ENCODE peak calls at places on chromosomes 1 and 21, in eight cellular contexts. One of them, this sample, is unnamed.
A peak's percentile ranks its signal among the peaks of the same experiment; 100 is the strongest.

GRCh38 chr1:66478116-66478515 is 55.8 kb upstream of the SGIP1 start:
- DNase-seq in mucosa of descending colon: no peak
- DNase-seq in CD8-positive, alpha-beta T cell: no peak
- DNase-seq in skeletal muscle cell: peak; percentile 60
- DNase-seq in stomach: no peak
- DNase-seq in ovary: no peak
- DNase-seq in left lung: no peak
- DNase-seq in tibial artery: no peak
- DNase-seq in this sample: no peak

GRCh38 chr1:63674238-63674864 is 81.1 kb downstream of the PGM1 start:
- DNase-seq in mucosa of descending colon: peak; percentile 86
- DNase-seq in CD8-positive, alpha-beta T cell: no peak
- DNase-seq in skeletal muscle cell: peak; percentile 87
- DNase-seq in stomach: peak; percentile 94
- DNase-seq in ovary: peak; percentile 95
- DNase-seq in left lung: peak; percentile 60
- DNase-seq in tibial artery: peak; percentile 72
- DNase-seq in this sample: peak; percentile 98

GRCh38 chr1:230317823-230318819 is 108.0 kb downstream of the PGBD5 start:
- DNase-seq in mucosa of descending colon: peak; percentile 48
- DNase-seq in CD8-positive, alpha-beta T cell: no peak
- DNase-seq in skeletal muscle cell: no peak
- DNase-seq in stomach: peak; percentile 52
- DNase-seq in ovary: no peak
- DNase-seq in left lung: no peak
- DNase-seq in tibial artery: no peak
- DNase-seq in this sample: no peak

GRCh38 chr1:4825841-4826450 is 171.5 kb downstream of the AJAP1 start:
- DNase-seq in mucosa of descending colon: peak; percentile 3
- DNase-seq in CD8-positive, alpha-beta T cell: no peak
- DNase-seq in skeletal muscle cell: no peak
- DNase-seq in stomach: no peak
- DNase-seq in ovary: no peak
- DNase-seq in left lung: no peak
- DNase-seq in tibial artery: no peak
- DNase-seq in this sample: no peak

GRCh38 chr1:32742956-32743355 is 40.4 kb upstream of the SYNC start:
- DNase-seq in mucosa of descending colon: peak; percentile 87
- DNase-seq in CD8-positive, alpha-beta T cell: no peak
- DNase-seq in skeletal muscle cell: no peak
- DNase-seq in stomach: peak; percentile 56
- DNase-seq in ovary: no peak
- DNase-seq in left lung: no peak
- DNase-seq in tibial artery: no peak
- DNase-seq in this sample: no peak

GRCh38 chr1:227604446-227604845 is 41.1 kb downstream of the ZNF678 start:
- DNase-seq in mucosa of descending colon: no peak
- DNase-seq in CD8-positive, alpha-beta T cell: no peak
- DNase-seq in skeletal muscle cell: peak; percentile 3
- DNase-seq in stomach: no peak
- DNase-seq in ovary: no peak
- DNase-seq in left lung: no peak
- DNase-seq in tibial artery: no peak
- DNase-seq in this sample: no peak

GRCh38 chr21:42609806-42610205 is 43.6 kb upstream of the PDE9A start:
- DNase-seq in mucosa of descending colon: no peak
- DNase-seq in CD8-positive, alpha-beta T cell: peak; percentile 29
- DNase-seq in skeletal muscle cell: no peak
- DNase-seq in stomach: no peak
- DNase-seq in ovary: no peak
- DNase-seq in left lung: no peak
- DNase-seq in tibial artery: no peak
- DNase-seq in this sample: no peak

GRCh38 chr1:198934901-198935301 is 296.1 kb downstream of the PTPRC start:
- DNase-seq in mucosa of descending colon: peak; percentile 28
- DNase-seq in CD8-positive, alpha-beta T cell: peak; percentile 55
- DNase-seq in skeletal muscle cell: no peak
- DNase-seq in stomach: no peak
- DNase-seq in ovary: no peak
- DNase-seq in left lung: no peak
- DNase-seq in tibial artery: no peak
- DNase-seq in this sample: no peak

GRCh38 chr1:14184346-14184963 is 414.0 kb upstream of the KAZN start:
- DNase-seq in mucosa of descending colon: no peak
- DNase-seq in CD8-positive, alpha-beta T cell: no peak
- DNase-seq in skeletal muscle cell: no peak
- DNase-seq in stomach: no peak
- DNase-seq in ovary: no peak
- DNase-seq in left lung: no peak
- DNase-seq in tibial artery: no peak
- DNase-seq in this sample: no peak

GRCh38 chr1:224189561-224189960 is 6.5 kb downstream of the DEGS1 start:
- DNase-seq in mucosa of descending colon: no peak
- DNase-seq in CD8-positive, alpha-beta T cell: no peak
- DNase-seq in skeletal muscle cell: no peak
- DNase-seq in stomach: no peak
- DNase-seq in ovary: no peak
- DNase-seq in left lung: no peak
- DNase-seq in tibial artery: no peak
- DNase-seq in this sample: peak; percentile 53

GRCh38 chr1:50979964-50980363 is 9.9 kb downstream of the CDKN2C start:
- DNase-seq in mucosa of descending colon: no peak
- DNase-seq in CD8-positive, alpha-beta T cell: no peak
- DNase-seq in skeletal muscle cell: no peak
- DNase-seq in stomach: no peak
- DNase-seq in ovary: no peak
- DNase-seq in left lung: no peak
- DNase-seq in tibial artery: no peak
- DNase-seq in this sample: no peak

GRCh38 chr1:31897534-31898100 is 40.6 kb downstream of the PTP4A2 start:
- DNase-seq in mucosa of descending colon: no peak
- DNase-seq in CD8-positive, alpha-beta T cell: no peak
- DNase-seq in skeletal muscle cell: no peak
- DNase-seq in stomach: no peak
- DNase-seq in ovary: no peak
- DNase-seq in left lung: no peak
- DNase-seq in tibial artery: no peak
- DNase-seq in this sample: no peak

GRCh38 chr1:26697978-26698849 is 2.4 kb downstream of the ARID1A start:
- DNase-seq in mucosa of descending colon: peak; percentile 69
- DNase-seq in CD8-positive, alpha-beta T cell: peak; percentile 33
- DNase-seq in skeletal muscle cell: peak; percentile 91
- DNase-seq in stomach: peak; percentile 35
- DNase-seq in ovary: peak; percentile 20
- DNase-seq in left lung: no peak
- DNase-seq in tibial artery: peak; percentile 48
- DNase-seq in this sample: peak; percentile 94

GRCh38 chr1:94234615-94235014 is 2.8 kb downstream of the ARHGAP29 start:
- DNase-seq in mucosa of descending colon: no peak
- DNase-seq in CD8-positive, alpha-beta T cell: no peak
- DNase-seq in skeletal muscle cell: no peak
- DNase-seq in stomach: no peak
- DNase-seq in ovary: no peak
- DNase-seq in left lung: no peak
- DNase-seq in tibial artery: no peak
- DNase-seq in this sample: no peak

GRCh38 chr1:94237291-94238226 is at the start of gene ARHGAP29:
- DNase-seq in mucosa of descending colon: peak; percentile 83
- DNase-seq in CD8-positive, alpha-beta T cell: peak; percentile 37
- DNase-seq in skeletal muscle cell: no peak
- DNase-seq in stomach: peak; percentile 88
- DNase-seq in ovary: peak; percentile 84
- DNase-seq in left lung: peak; percentile 82
- DNase-seq in tibial artery: peak; percentile 64
- DNase-seq in this sample: no peak

GRCh38 chr1:94236021-94236491 is 1.3 kb downstream of the ARHGAP29 start:
- DNase-seq in mucosa of descending colon: no peak
- DNase-seq in CD8-positive, alpha-beta T cell: no peak
- DNase-seq in skeletal muscle cell: no peak
- DNase-seq in stomach: no peak
- DNase-seq in ovary: no peak
- DNase-seq in left lung: no peak
- DNase-seq in tibial artery: no peak
- DNase-seq in this sample: peak; percentile 54

GRCh38 chr1:94236630-94237290 is 624 bp downstream of the ARHGAP29 start:
- DNase-seq in mucosa of descending colon: peak; percentile 41
- DNase-seq in CD8-positive, alpha-beta T cell: no peak
- DNase-seq in skeletal muscle cell: no peak
- DNase-seq in stomach: peak; percentile 50
- DNase-seq in ovary: peak; percentile 35
- DNase-seq in left lung: no peak
- DNase-seq in tibial artery: peak; percentile 32
- DNase-seq in this sample: no peak

DNA sequence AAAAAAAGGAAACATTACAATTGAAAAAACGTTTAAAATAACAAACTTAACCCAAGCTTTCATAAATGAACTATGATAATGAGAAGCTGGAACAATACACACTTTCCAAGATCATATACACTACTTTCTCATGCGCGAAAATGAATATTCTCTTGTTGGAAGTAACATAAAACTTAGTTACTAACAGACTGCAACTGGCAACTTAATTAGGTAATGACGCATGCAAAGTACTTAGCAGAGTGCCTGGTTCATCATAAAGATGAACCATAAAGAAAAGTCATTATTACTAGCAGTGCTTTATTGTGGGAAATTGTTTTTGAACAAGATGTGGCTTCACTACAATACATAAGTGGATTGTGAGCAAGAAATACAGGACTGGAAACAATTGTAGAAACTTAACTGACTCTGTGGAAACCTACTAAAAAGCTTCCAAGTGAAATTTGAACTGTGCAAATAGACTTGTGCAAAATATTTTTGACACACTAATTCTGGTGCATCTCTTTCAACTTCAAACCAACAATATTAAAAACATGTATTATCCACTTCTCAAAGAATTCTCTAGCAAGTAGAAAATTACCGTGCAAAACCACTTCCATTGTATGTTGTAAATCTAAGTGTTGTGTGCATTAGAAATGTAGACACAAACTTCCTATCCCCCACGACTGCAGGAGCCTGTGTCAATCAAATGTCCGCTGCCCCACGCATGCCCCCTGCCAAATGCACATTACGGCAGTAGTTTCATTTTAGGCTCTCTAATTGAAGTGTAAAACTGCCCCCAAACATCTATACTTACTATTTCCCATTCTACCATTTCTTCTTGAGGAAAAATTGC is 2.0 kb downstream of the ARHGAP29 start:
- DNase-seq in mucosa of descending colon: no peak
- DNase-seq in CD8-positive, alpha-beta T cell: no peak
- DNase-seq in skeletal muscle cell: no peak
- DNase-seq in stomach: no peak
- DNase-seq in ovary: no peak
- DNase-seq in left lung: no peak
- DNase-seq in tibial artery: no peak
- DNase-seq in this sample: no peak
- H3K4me3 ChIP-seq in mucosa of descending colon: no peak overlapping the region
- H3K4me3 ChIP-seq in CD8-positive, alpha-beta T cell: no peak overlapping the region
- H3K4me3 ChIP-seq in skeletal muscle cell: peak overlapping the region; percentile 90
- H3K4me3 ChIP-seq in stomach: peak overlapping the region; percentile 84
- H3K4me3 ChIP-seq in ovary: peak overlapping the region; percentile 69
- H3K4me3 ChIP-seq in left lung: peak overlapping the region; percentile 75
- H3K4me3 ChIP-seq in tibial artery: peak overlapping the region; percentile 86
- H3K4me3 ChIP-seq in this sample: peak overlapping the region; percentile 84

GRCh38 chr1:170594227-170594626 is 62.3 kb downstream of the GORAB start:
- DNase-seq in mucosa of descending colon: no peak
- DNase-seq in CD8-positive, alpha-beta T cell: no peak
- DNase-seq in skeletal muscle cell: no peak
- DNase-seq in stomach: no peak
- DNase-seq in ovary: no peak
- DNase-seq in left lung: no peak
- DNase-seq in tibial artery: no peak
- DNase-seq in this sample: no peak

GRCh38 chr1:170593612-170594011 is 61.6 kb downstream of the GORAB start:
- DNase-seq in mucosa of descending colon: no peak
- DNase-seq in CD8-positive, alpha-beta T cell: no peak
- DNase-seq in skeletal muscle cell: no peak
- DNase-seq in stomach: no peak
- DNase-seq in ovary: no peak
- DNase-seq in left lung: no peak
- DNase-seq in tibial artery: no peak
- DNase-seq in this sample: no peak

GRCh38 chr1:170592591-170593111 is 60.7 kb downstream of the GORAB start:
- DNase-seq in mucosa of descending colon: no peak
- DNase-seq in CD8-positive, alpha-beta T cell: no peak
- DNase-seq in skeletal muscle cell: no peak
- DNase-seq in stomach: no peak
- DNase-seq in ovary: no peak
- DNase-seq in left lung: no peak
- DNase-seq in tibial artery: no peak
- DNase-seq in this sample: no peak

GRCh38 chr1:170590921-170591705 is 59.1 kb downstream of the GORAB start:
- DNase-seq in mucosa of descending colon: no peak
- DNase-seq in CD8-positive, alpha-beta T cell: no peak
- DNase-seq in skeletal muscle cell: no peak
- DNase-seq in stomach: no peak
- DNase-seq in ovary: no peak
- DNase-seq in left lung: no peak
- DNase-seq in tibial artery: no peak
- DNase-seq in this sample: no peak

DNA sequence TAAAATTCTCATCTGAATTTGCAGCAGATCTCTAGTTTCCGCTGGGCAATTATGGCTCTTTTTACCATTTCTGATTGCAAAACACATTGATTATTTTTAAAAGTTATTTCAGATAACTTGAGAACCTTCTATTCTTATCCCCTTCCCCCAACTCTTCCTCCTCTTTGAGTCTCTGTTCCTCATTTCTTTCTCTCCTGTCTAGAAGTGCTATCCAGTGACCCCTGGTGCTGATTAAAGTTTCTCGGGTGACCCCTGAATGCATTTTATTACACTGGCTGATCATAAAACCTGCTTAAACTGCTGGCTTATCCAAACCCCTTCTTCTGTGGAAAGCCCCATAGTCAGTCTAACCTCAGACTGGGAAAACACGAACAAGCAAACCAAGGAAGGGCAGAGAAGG is 61.2 kb downstream of the GORAB start:
- DNase-seq in mucosa of descending colon: no peak
- DNase-seq in CD8-positive, alpha-beta T cell: no peak
- DNase-seq in skeletal muscle cell: no peak
- DNase-seq in stomach: no peak
- DNase-seq in ovary: no peak
- DNase-seq in left lung: no peak
- DNase-seq in tibial artery: no peak
- DNase-seq in this sample: no peak
- H3K4me3 ChIP-seq in mucosa of descending colon: no peak overlapping the region
- H3K4me3 ChIP-seq in CD8-positive, alpha-beta T cell: no peak overlapping the region
- H3K4me3 ChIP-seq in skeletal muscle cell: no peak overlapping the region
- H3K4me3 ChIP-seq in stomach: no peak overlapping the region
- H3K4me3 ChIP-seq in ovary: peak overlapping the region; percentile 19
- H3K4me3 ChIP-seq in left lung: no peak overlapping the region
- H3K4me3 ChIP-seq in tibial artery: peak overlapping the region; percentile 34
- H3K4me3 ChIP-seq in this sample: no peak overlapping the region

GRCh38 chr21:46456750-46457149 is 1.9 kb upstream of the DIP2A start:
- DNase-seq in mucosa of descending colon: no peak
- DNase-seq in CD8-positive, alpha-beta T cell: no peak
- DNase-seq in skeletal muscle cell: no peak
- DNase-seq in stomach: no peak
- DNase-seq in ovary: no peak
- DNase-seq in left lung: no peak
- DNase-seq in tibial artery: no peak
- DNase-seq in this sample: no peak
- H3K4me3 ChIP-seq in mucosa of descending colon: no peak overlapping the region
- H3K4me3 ChIP-seq in CD8-positive, alpha-beta T cell: no peak overlapping the region
- H3K4me3 ChIP-seq in skeletal muscle cell: no peak overlapping the region
- H3K4me3 ChIP-seq in stomach: no peak overlapping the region
- H3K4me3 ChIP-seq in ovary: no peak overlapping the region
- H3K4me3 ChIP-seq in left lung: no peak overlapping the region
- H3K4me3 ChIP-seq in tibial artery: no peak overlapping the region
- H3K4me3 ChIP-seq in this sample: no peak overlapping the region

GRCh38 chr1:219503549-219503948 is 109.4 kb downstream of the ZC3H11B start:
- DNase-seq in mucosa of descending colon: no peak
- DNase-seq in CD8-positive, alpha-beta T cell: no peak
- DNase-seq in skeletal muscle cell: no peak
- DNase-seq in stomach: no peak
- DNase-seq in ovary: no peak
- DNase-seq in left lung: no peak
- DNase-seq in tibial artery: no peak
- DNase-seq in this sample: no peak
- H3K4me3 ChIP-seq in mucosa of descending colon: no peak overlapping the region
- H3K4me3 ChIP-seq in CD8-positive, alpha-beta T cell: no peak overlapping the region
- H3K4me3 ChIP-seq in skeletal muscle cell: no peak overlapping the region
- H3K4me3 ChIP-seq in stomach: no peak overlapping the region
- H3K4me3 ChIP-seq in ovary: no peak overlapping the region
- H3K4me3 ChIP-seq in left lung: no peak overlapping the region
- H3K4me3 ChIP-seq in tibial artery: no peak overlapping the region
- H3K4me3 ChIP-seq in this sample: no peak overlapping the region